ENCODE peak calls at places on chromosomes 1 and 21, in seven cellular contexts. E is HCT116, S is right lobe of liver, H is breast epithelium, Z is ovary, O is suprapubic skin, J is GM12891. R is an unnamed sample.

GRCh38 chr21:39385299-39386145 is 36.6 kb upstream of the HMGN1 start:
- DNase-seq in E (no peak), S (peak), H (peak), O (peak), J (no peak), Z (peak), R (peak)

GRCh38 chr1:23079025-23079424 is 59.8 kb downstream of the KDM1A start:
- DNase-seq in O (no peak), Z (no peak), S (no peak), H (no peak), J (no peak), E (no peak), R (no peak)

GRCh38 chr1:205832326-205832751 is 17.6 kb downstream of the PM20D1 start:
- DNase-seq in E (no peak), S (no peak), Z (no peak), O (no peak), H (no peak), J (no peak), R (no peak)

GRCh38 chr1:233075045-233075444 is 124.6 kb downstream of the NTPCR start:
- DNase-seq in J (no peak), S (no peak), Z (no peak), H (no peak), O (no peak), E (no peak), R (no peak)

GRCh38 chr1:182718311-182718710 is 33.9 kb upstream of the RGS8 start:
- DNase-seq in O (no peak), H (no peak), E (no peak), Z (no peak), S (no peak), J (no peak), R (no peak)

GRCh38 chr1:209884665-209885117 is 53.3 kb upstream of the SYT14 start:
- DNase-seq in J (no peak), E (peak), H (no peak), O (no peak), Z (no peak), S (no peak), R (peak)

GRCh38 chr1:243267346-243268283 is 11.8 kb downstream of the SDCCAG8 start:
- DNase-seq in Z (no peak), O (no peak), E (no peak), S (no peak), H (no peak), J (no peak), R (no peak)

GRCh38 chr1:244614879-244615278 is 38.0 kb upstream of the DESI2 start:
- DNase-seq in Z (no peak), O (no peak), J (no peak), S (no peak), H (no peak), E (no peak), R (no peak)

GRCh38 chr1:216306830-216307229 is 116.4 kb downstream of the USH2A start:
- DNase-seq in J (no peak), O (no peak), Z (no peak), E (no peak), S (no peak), H (no peak), R (peak)

GRCh38 chr1:54887665-54888071 is 673 bp upstream of the DHCR24 start:
- DNase-seq in S (peak), H (peak), O (peak), E (no peak), J (no peak), Z (peak), R (no peak)

DNA sequence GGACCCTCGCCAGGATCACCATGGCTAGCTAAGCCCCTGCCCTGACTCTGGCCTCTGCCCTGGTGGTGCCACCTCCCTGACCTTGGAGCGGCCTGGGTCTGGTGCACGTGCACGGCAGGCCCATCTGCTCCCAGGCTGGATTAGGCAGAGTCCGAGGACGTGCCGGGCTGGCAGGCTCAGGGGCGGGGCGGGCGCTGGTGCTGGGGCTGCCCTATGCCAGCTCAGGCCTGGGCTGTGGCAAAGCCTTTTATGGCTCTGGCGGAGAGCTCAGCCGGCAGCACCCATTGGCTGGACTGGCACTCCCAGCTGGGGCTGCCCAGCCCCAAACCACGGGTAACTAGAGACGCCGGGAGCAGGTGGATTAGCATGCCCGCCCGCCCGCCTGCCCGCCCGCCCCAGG is 17.1 kb upstream of the EDN2 start:
- DNase-seq in H (peak), E (no peak), J (no peak), Z (no peak), S (no peak), O (no peak), R (no peak)
- TF ChIP-seq POLR2A in H (no peak), E (no peak), J (no peak), Z (no peak), S (no peak), O (no peak), R (no peak)

GRCh38 chr21:34885636-34886553 is 163.2 kb downstream of the RUNX1 start:
- DNase-seq in S (no peak), J (no peak), H (no peak), Z (peak), E (no peak), O (no peak), R (peak)
- TF ChIP-seq POLR2A in S (no peak), J (no peak), H (no peak), Z (no peak), E (no peak), O (no peak), R (no peak)

GRCh38 chr21:14383596-14384210 is 757 bp upstream of the HSPA13 start:
- DNase-seq in Z (no peak), E (no peak), S (no peak), J (no peak), O (no peak), H (no peak), R (peak)
- TF ChIP-seq POLR2A in Z (no peak), E (no peak), S (no peak), J (peak), O (no peak), H (no peak), R (peak)

DNA sequence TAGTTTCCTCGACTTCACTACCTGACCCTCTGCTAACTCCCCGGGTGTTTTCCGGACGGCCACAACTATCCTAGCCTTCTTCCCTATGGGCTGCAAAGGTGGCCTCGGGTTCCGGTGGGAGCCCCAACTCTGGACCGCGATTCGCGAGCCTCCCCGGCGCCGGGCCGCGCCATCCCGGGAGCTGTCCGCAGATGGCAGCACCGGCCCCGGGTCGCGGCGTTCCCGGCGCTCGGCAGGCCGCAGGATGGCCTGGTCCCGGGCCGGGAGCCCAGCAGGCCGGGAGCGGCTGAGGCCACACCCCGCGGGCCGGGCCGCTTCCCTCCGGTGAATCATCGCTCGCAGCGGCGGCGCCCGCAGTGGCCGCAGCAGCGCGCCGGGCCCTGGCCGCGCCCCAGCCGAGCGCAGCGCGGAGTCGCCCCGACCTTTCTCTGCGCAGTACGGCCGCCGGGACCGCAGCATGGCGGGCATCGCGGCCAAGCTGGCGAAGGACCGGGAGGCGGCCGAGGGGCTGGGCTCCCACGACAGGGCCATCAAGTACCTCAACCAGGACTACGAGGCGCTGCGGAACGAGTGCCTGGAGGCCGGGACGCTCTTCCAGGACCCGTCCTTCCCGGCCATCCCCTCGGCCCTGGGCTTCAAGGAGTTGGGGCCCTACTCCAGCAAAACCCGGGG is at the start of gene CAPN2:
- DNase-seq in Z (peak), J (peak), O (peak), S (peak), E (no peak), H (peak), R (peak)
- TF ChIP-seq POLR2A in Z (peak), J (no peak), O (no peak), S (peak), E (peak), H (no peak), R (peak)

GRCh38 chr1:224356685-224357625 is at the start of gene CNIH4:
- DNase-seq in O (peak), Z (peak), H (peak), J (peak), E (peak), S (peak), R (peak)
- TF ChIP-seq POLR2A in O (no peak), Z (peak), H (peak), J (peak), E (peak), S (peak), R (peak)

GRCh38 chr1:109493227-109493626 is 667 bp upstream of the CYB561D1 start:
- DNase-seq in H (no peak), E (no peak), O (no peak), S (no peak), J (no peak), Z (no peak), R (no peak)

GRCh38 chr1:109495738-109496137 is 1.8 kb downstream of the CYB561D1 start:
- DNase-seq in J (no peak), O (no peak), E (no peak), Z (no peak), H (no peak), S (no peak), R (no peak)

GRCh38 chr1:109490934-109491302 is 3.0 kb upstream of the CYB561D1 start:
- DNase-seq in O (no peak), E (no peak), Z (no peak), S (no peak), J (no peak), H (no peak), R (no peak)

GRCh38 chr1:109491372-109491771 is 2.5 kb upstream of the CYB561D1 start:
- DNase-seq in O (no peak), S (no peak), J (no peak), Z (no peak), E (no peak), H (no peak), R (no peak)

GRCh38 chr1:109493805-109494539 is at the start of gene CYB561D1:
- DNase-seq in Z (peak), J (peak), S (peak), H (peak), O (peak), E (peak), R (peak)
- TF ChIP-seq POLR2A in Z (peak), J (peak), S (peak), H (no peak), O (no peak), E (peak), R (peak)

DNA sequence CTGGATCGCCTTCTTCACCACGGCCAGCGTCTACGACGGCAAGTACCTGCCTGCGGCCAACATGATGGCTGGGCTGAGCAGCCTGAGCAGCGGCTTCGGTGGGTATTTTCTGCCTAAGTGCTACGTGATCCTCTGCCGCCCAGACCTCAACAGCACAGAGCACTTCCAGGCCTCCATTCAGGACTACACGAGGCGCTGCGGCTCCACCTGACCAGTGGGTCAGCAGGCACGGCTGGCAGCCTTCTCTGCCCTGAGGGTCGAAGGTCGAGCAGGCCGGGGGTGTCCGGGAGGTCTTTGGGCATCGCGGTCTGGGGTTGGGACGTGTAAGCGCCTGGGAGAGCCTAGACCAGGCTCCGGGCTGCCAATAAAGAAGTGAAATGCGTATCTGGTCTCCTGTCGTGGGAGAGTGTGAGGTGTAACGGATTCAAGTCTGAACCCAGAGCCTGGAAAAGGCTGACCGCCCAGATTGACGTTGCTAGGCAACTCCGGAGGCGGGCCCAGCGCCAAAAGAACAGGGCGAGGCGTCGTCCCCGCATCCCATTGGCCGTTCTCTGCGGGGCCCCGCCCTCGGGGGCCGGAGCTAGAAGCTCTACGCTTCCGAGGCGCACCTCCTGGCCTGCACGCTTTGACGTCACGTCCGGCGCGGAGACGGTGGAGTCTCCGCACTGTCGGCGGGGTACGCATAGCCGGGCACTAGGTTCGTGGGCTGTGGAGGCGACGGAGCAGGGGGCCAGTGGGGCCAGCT is at the start of gene ZBTB48:
- DNase-seq in S (peak), Z (peak), O (peak), E (peak), H (peak), J (peak), R (peak)
- TF ChIP-seq POLR2A in S (peak), Z (peak), O (peak), E (peak), H (peak), J (peak), R (peak)

DNA sequence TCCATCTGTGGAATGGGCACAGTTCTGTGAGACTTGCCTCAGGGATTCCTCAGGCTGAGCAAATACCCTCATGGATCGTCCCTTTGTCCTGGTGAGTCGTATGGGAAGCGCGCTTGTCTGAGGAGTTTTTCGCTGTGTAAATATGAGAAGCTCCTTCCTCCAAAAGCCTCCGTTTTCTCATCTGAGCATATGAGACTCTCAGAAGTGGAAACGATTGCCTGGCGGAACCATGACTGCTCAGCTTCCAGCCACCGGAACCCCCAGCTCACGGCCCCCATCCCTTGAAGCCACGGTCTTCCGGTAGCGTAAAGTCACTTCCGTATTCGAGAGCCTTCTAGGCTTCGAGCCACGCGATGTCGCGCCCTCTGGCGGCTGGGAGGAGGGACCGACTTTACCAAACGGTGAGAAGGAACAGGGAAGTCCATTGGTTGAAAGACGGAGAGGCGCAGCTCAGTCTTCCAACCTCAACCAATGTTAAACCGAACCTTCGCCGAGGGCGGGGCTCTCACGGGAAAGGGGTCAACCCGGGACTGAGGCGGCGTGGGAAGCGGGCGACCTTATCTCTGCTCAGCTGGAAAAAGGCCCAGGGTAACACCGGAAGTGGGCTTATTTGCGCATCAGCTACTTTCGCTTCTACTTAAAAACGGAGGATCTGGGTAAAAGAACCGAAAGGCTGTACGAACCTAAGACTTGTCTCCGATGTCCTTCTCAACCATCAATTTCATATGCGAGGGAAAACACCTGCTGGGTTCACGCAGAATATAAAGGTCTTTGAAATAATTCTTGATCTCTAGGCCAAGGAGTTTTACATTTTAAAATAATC is 46.3 kb downstream of the AZIN2 start:
- DNase-seq in J (peak), H (peak), S (peak), Z (peak), O (peak), E (peak), R (peak)
- TF ChIP-seq POLR2A in J (peak), H (peak), S (peak), Z (peak), O (no peak), E (peak), R (peak)

GRCh38 chr21:43864806-43865470 is at the start of gene AGPAT3:
- DNase-seq in Z (peak), J (peak), O (no peak), E (no peak), H (no peak), S (no peak), R (peak)

GRCh38 chr21:43865471-43866181 is 603 bp downstream of the AGPAT3 start:
- DNase-seq in O (no peak), S (peak), Z (peak), J (peak), H (no peak), E (no peak), R (peak)

GRCh38 chr21:43867332-43867703 is 2.3 kb downstream of the AGPAT3 start:
- DNase-seq in E (no peak), S (no peak), H (no peak), J (no peak), Z (no peak), O (no peak), R (no peak)

GRCh38 chr21:43866659-43867331 is 1.8 kb downstream of the AGPAT3 start:
- DNase-seq in O (no peak), J (peak), Z (no peak), E (no peak), S (peak), H (no peak), R (peak)

DNA sequence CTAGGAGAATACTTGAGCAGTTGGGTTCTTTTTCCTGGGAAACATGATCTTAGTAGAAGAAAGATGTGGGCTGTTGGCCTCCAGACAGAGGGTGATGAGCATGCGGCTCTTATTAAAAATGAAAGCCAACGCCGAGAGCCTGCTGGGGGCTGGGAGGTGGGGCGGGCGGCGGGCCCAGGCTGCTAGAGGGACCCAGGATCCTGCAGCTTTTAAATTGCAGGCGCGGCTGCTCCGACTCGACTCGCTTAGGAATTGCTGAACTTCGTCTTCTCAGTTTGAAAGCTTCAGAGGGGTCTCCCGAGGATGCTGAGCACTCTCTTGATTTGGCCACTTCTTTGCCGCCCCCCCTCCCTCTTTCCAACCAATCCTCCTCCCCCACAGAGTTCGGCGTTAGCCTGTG is 1.2 kb downstream of the AGPAT3 start:
- DNase-seq in S (no peak), O (no peak), E (no peak), H (peak), J (peak), Z (peak), R (peak)
- TF ChIP-seq POLR2A in S (no peak), O (no peak), E (no peak), H (no peak), J (no peak), Z (no peak), R (no peak)

GRCh38 chr1:202106340-202107284 is 16.1 kb upstream of the GPR37L1 start:
- DNase-seq in S (peak), Z (no peak), H (no peak), J (no peak), E (peak), O (no peak), R (peak)

GRCh38 chr1:202107801-202108731 is 14.7 kb upstream of the GPR37L1 start:
- DNase-seq in E (no peak), Z (no peak), S (peak), J (no peak), O (no peak), H (no peak), R (no peak)

GRCh38 chr1:202107321-202107761 is 15.4 kb upstream of the GPR37L1 start:
- DNase-seq in J (no peak), H (peak), E (no peak), O (no peak), Z (no peak), S (peak), R (no peak)

GRCh38 chr1:202104073-202104472 is 18.6 kb upstream of the GPR37L1 start:
- DNase-seq in O (no peak), H (no peak), S (no peak), Z (no peak), J (no peak), E (no peak), R (peak)

GRCh38 chr1:202105571-202106339 is 17.0 kb upstream of the GPR37L1 start:
- DNase-seq in O (no peak), J (no peak), Z (no peak), H (peak), E (peak), S (no peak), R (peak)
- TF ChIP-seq POLR2A in O (no peak), J (no peak), Z (no peak), H (no peak), E (no peak), S (no peak), R (no peak)

R was measured in erythroblast.